ENCODE peak calls at places on chromosomes 16 and 17, in four cellular contexts. Q is Kasumi-1; L is activated T-helper 9 cell treated with anti-CD3 and anti-CD28 coated beads, Interleukin-2, amount 50 U/mL, for 16 hours; O is non-pigmented ciliary epithelial cell. H is an unnamed sample.
A peak's percentile ranks its signal among the peaks of the same experiment; 100 is the strongest.

GRCh38 chr16:86653289-86654006 is 75.1 kb downstream of the FOXL1 start:
- DNase-seq in Q (no peak), L (no peak), O (no peak), H (no peak)

GRCh38 chr17:68954146-68954971 is 833 bp downstream of the ABCA8 start:
- DNase-seq in Q (no peak), L (no peak), O (peak; percentile 1), H (no peak)

GRCh38 chr16:4404967-4405696 is 11.3 kb downstream of the CORO7 start:
- DNase-seq in Q (no peak), L (no peak), O (no peak), H (no peak)

GRCh38 chr16:25097304-25097988 is 14.1 kb upstream of the LCMT1 start:
- DNase-seq in Q (no peak), L (no peak), O (no peak), H (no peak)

GRCh38 chr17:81978901-81979298 is 1.5 kb downstream of the ASPSCR1 start:
- DNase-seq in Q (no peak), L (no peak), O (no peak), H (no peak)

GRCh38 chr17:74042241-74042640 is 161.2 kb upstream of the RPL38 start:
- DNase-seq in Q (no peak), L (no peak), O (no peak), H (no peak)

GRCh38 chr17:6454495-6455320 is 10.5 kb downstream of the PIMREG start:
- DNase-seq in Q (no peak), L (no peak), O (no peak), H (no peak)

GRCh38 chr17:17732892-17733670 is 51.8 kb downstream of the RAI1 start:
- DNase-seq in Q (no peak), L (no peak), O (peak; percentile 50), H (no peak)

GRCh38 chr17:4607773-4608187 is 23.5 kb downstream of the SMTNL2 start:
- DNase-seq in Q (peak; percentile 52), L (no peak), O (no peak), H (peak; percentile 56)

GRCh38 chr17:83170571-83171260 is 91.3 kb downstream of the METRNL start:
- DNase-seq in Q (no peak), L (no peak), O (no peak), H (no peak)

GRCh38 chr16:17026600-17027242 is 444.0 kb downstream of the XYLT1 start:
- DNase-seq in Q (no peak), L (no peak), O (no peak), H (no peak)

GRCh38 chr16:53740476-53740875 is 36.5 kb downstream of the FTO start:
- DNase-seq in Q (no peak), L (no peak), O (no peak), H (no peak)

GRCh38 chr17:72422505-72423285 is 301.9 kb downstream of the SOX9 start:
- DNase-seq in Q (no peak), L (no peak), O (peak; percentile 67), H (no peak)

GRCh38 chr17:11644265-11645212 is 46.3 kb downstream of the DNAH9 start:
- DNase-seq in Q (peak; percentile 36), L (no peak), O (peak; percentile 8), H (peak; percentile 30)

GRCh38 chr17:67076290-67076689 is 31.9 kb downstream of the CACNG1 start:
- DNase-seq in Q (no peak), L (no peak), O (no peak), H (no peak)

GRCh38 chr16:47553853-47554564 is 92.9 kb downstream of the PHKB start:
- DNase-seq in Q (no peak), L (no peak), O (no peak), H (no peak)

H was measured in HL-60.